ENCODE peak calls at places on chromosomes 13 and 19, in seven cellular contexts. P, Q, L, G, D, W and R are unnamed samples.

GRCh38 chr19:1854032-1854541 is 5.8 kb upstream of the REXO1 start:
- DNase-seq in L (no peak), P (no peak), D (peak; percentile 56), G (no peak), W (no peak), Q (no peak), R (no peak)

GRCh38 chr13:20175406-20175794 is 14.5 kb upstream of the GJA3 start:
- DNase-seq in W (no peak), Q (no peak), P (no peak), L (no peak), D (no peak), G (no peak), R (no peak)

GRCh38 chr13:21925720-21926119 is 254.8 kb downstream of the FGF9 start:
- DNase-seq in G (no peak), D (no peak), Q (no peak), L (no peak), P (no peak), W (no peak), R (no peak)

GRCh38 chr19:3949997-3950859 is 17.4 kb downstream of the NMRK2 start:
- DNase-seq in D (no peak), L (no peak), Q (no peak), P (no peak), G (no peak), W (no peak), R (no peak)

GRCh38 chr19:58569943-58570670 is 3.0 kb downstream of the MZF1 start:
- DNase-seq in P (no peak), L (peak; percentile 12), D (peak; percentile 37), W (peak; percentile 8), Q (peak; percentile 0), G (peak; percentile 14), R (no peak)

GRCh38 chr13:89163081-89163480 is 1491.9 kb downstream of the SLITRK5 start:
- DNase-seq in L (no peak), W (no peak), D (no peak), G (no peak), Q (no peak), P (no peak), R (no peak)

GRCh38 chr13:98571955-98572662 is 4.8 kb downstream of the STK24 start:
- DNase-seq in L (no peak), W (no peak), D (no peak), P (peak; percentile 44), G (no peak), Q (no peak), R (peak; percentile 39)

GRCh38 chr13:106424805-106425204 is 110.7 kb downstream of the EFNB2 start:
- DNase-seq in W (no peak), G (no peak), L (no peak), Q (no peak), D (no peak), P (no peak), R (no peak)

GRCh38 chr13:44437356-44438233 is 64.0 kb downstream of the SERP2 start:
- DNase-seq in W (no peak), D (no peak), L (no peak), Q (no peak), P (peak; percentile 34), G (no peak), R (peak; percentile 72)

GRCh38 chr13:44703371-44703770 is 127.2 kb upstream of the TSC22D1 start:
- DNase-seq in P (peak; percentile 70), W (no peak), D (no peak), G (no peak), L (no peak), Q (no peak), R (no peak)

GRCh38 chr13:27288397-27288796 is 17.8 kb downstream of the RASL11A start:
- DNase-seq in L (no peak), P (no peak), W (no peak), Q (no peak), G (no peak), D (no peak), R (no peak)

GRCh38 chr19:13055213-13056051 is 47.2 kb downstream of the LYL1 start:
- DNase-seq in L (peak; percentile 84), G (peak; percentile 92), D (peak; percentile 93), Q (no peak), W (peak; percentile 34), P (peak; percentile 97), R (peak; percentile 29)
- H3K4me1 ChIP-seq in L (peaks cover 100% of the 10 kb centered on the region), G (peaks cover 34% of the 10 kb centered on the region), D (no peaks in the 10 kb centered on the region), Q (no peaks in the 10 kb centered on the region), W (peaks cover 38% of the 10 kb centered on the region), P (peaks cover 75% of the 10 kb centered on the region), R (peaks cover 86% of the 10 kb centered on the region)

GRCh38 chr19:35006342-35006998 is 6.3 kb downstream of the GRAMD1A start:
- DNase-seq in W (peak; percentile 75), G (no peak), Q (no peak), P (peak; percentile 90), D (no peak), L (no peak), R (no peak)
- H3K27ac ChIP-seq in W (peak overlapping the region; percentile 68), G (peak overlapping the region; percentile 42), Q (no peak overlapping the region), P (no peak overlapping the region), D (no peak overlapping the region), L (peak overlapping the region; percentile 76), R (no peak overlapping the region)

GRCh38 chr13:76307157-76307556 is 579.0 kb downstream of the KCTD12 start:
- DNase-seq in P (peak; percentile 70), L (no peak), D (no peak), G (no peak), W (no peak), Q (no peak), R (no peak)
- H3K9me3 ChIP-seq in P (no peaks in the 10 kb centered on the region), L (no peaks in the 10 kb centered on the region), D (no peaks in the 10 kb centered on the region), G (no peaks in the 10 kb centered on the region), W (no peaks in the 10 kb centered on the region), Q (no peaks in the 10 kb centered on the region), R (no peaks in the 10 kb centered on the region)

GRCh38 chr19:55672418-55672817 is 2.6 kb upstream of the EPN1 start:
- DNase-seq in W (no peak), L (no peak), P (peak; percentile 30), D (no peak), G (no peak), Q (no peak), R (peak; percentile 83)
- H3K4me1 ChIP-seq in W (peaks cover 38% of the 10 kb centered on the region), L (peaks cover 72% of the 10 kb centered on the region), P (peaks cover 6% of the 10 kb centered on the region), D (no peaks in the 10 kb centered on the region), G (peaks cover 7% of the 10 kb centered on the region), Q (peaks cover 38% of the 10 kb centered on the region), R (peaks cover 60% of the 10 kb centered on the region)

DNA sequence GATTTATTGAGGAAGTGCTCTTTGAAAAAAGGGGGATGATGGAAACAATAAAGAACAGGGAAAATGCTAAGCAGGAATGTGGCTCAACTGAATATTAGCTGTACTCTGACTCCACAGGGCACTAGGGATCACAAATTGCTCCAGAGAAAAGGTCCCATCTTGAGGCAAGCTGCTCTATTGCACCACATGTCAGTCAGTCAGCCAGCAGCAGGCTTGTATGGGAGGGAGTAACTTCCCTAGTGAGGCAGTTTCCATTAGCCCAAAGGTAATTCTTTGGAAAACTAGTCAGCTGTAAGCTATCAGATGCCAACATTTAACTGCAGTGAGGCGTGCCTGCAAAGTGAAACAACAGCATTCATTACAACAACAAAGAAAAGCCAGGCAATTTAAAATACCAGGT is 73.3 kb upstream of the FNDC3A start:
- DNase-seq in G (no peak), D (peak; percentile 47), Q (no peak), W (peak; percentile 48), P (no peak), L (no peak), R (no peak)
- H3K27ac ChIP-seq in G (no peak overlapping the region), D (no peak overlapping the region), Q (no peak overlapping the region), W (no peak overlapping the region), P (no peak overlapping the region), L (no peak overlapping the region), R (no peak overlapping the region)

DNA sequence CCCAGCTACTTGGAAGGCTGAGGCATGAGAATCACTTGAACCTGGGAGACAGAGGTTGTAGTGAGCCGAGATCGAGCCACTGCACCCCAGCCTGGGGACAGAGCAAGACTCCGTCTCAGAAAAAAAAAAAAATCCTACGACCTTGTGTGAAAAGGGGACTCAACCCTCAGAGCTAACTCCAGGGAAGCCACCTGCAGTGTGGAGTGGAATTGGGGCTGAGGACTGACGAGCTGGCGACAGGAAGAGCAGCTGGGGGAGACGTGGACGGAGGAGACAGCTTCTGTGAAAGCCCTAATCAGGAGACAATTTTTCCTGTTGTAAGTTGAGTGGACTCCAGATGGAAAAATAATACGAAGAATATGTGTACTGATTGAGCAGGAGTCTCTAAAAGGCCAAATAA is 11.9 kb upstream of the LAIR1 start:
- DNase-seq in G (no peak), P (no peak), W (no peak), D (no peak), L (no peak), Q (no peak), R (no peak)
- H3K9me3 ChIP-seq in G (no peaks in the 10 kb centered on the region), P (no peaks in the 10 kb centered on the region), W (no peaks in the 10 kb centered on the region), D (no peaks in the 10 kb centered on the region), L (no peaks in the 10 kb centered on the region), Q (no peaks in the 10 kb centered on the region), R (no peaks in the 10 kb centered on the region)

GRCh38 chr19:15195987-15196682 is 4.7 kb downstream of the NOTCH3 start:
- DNase-seq in G (no peak), W (no peak), L (no peak), Q (no peak), P (peak; percentile 33), D (no peak), R (no peak)
- H3K4me1 ChIP-seq in G (no peaks in the 10 kb centered on the region), W (peaks cover 5% of the 10 kb centered on the region), L (peaks cover 35% of the 10 kb centered on the region), Q (peaks cover 8% of the 10 kb centered on the region), P (peaks cover 14% of the 10 kb centered on the region), D (peaks cover 5% of the 10 kb centered on the region), R (peaks cover 11% of the 10 kb centered on the region)